ENCODE peak calls at places on chromosomes 2 and 18, in five cellular contexts. One of them, this sample, is unnamed.

GRCh38 chr18:36130039-36130831 is 536 bp downstream of the ELP2 start:
- DNase-seq in hepatocyte: no peak
- DNase-seq in SK-N-SH: peak; percentile 22
- DNase-seq in OCI-LY7: no peak
- DNase-seq in mesenchymal stem cell: no peak
- DNase-seq in this sample: no peak

GRCh38 chr18:56233595-56233994 is 404.8 kb downstream of the TXNL1 start:
- DNase-seq in hepatocyte: no peak
- DNase-seq in SK-N-SH: no peak
- DNase-seq in OCI-LY7: no peak
- DNase-seq in mesenchymal stem cell: peak; percentile 28
- DNase-seq in this sample: no peak

GRCh38 chr2:188582206-188582605 is 290.5 kb downstream of the GULP1 start:
- DNase-seq in hepatocyte: no peak
- DNase-seq in SK-N-SH: no peak
- DNase-seq in OCI-LY7: no peak
- DNase-seq in mesenchymal stem cell: no peak
- DNase-seq in this sample: no peak

GRCh38 chr2:149188291-149188690 is 142.1 kb upstream of the LYPD6 start:
- DNase-seq in hepatocyte: no peak
- DNase-seq in SK-N-SH: no peak
- DNase-seq in OCI-LY7: no peak
- DNase-seq in mesenchymal stem cell: no peak
- DNase-seq in this sample: no peak

GRCh38 chr2:180385601-180386201 is 378.6 kb upstream of the CWC22 start:
- DNase-seq in hepatocyte: peak; percentile 6
- DNase-seq in SK-N-SH: no peak
- DNase-seq in OCI-LY7: no peak
- DNase-seq in mesenchymal stem cell: peak; percentile 84
- DNase-seq in this sample: no peak

GRCh38 chr2:152037711-152038110 is 61.1 kb downstream of the CACNB4 start:
- DNase-seq in hepatocyte: peak; percentile 21
- DNase-seq in SK-N-SH: no peak
- DNase-seq in OCI-LY7: no peak
- DNase-seq in mesenchymal stem cell: no peak
- DNase-seq in this sample: no peak

GRCh38 chr18:23668731-23669130 is 6.0 kb upstream of the ANKRD29 start:
- DNase-seq in hepatocyte: no peak
- DNase-seq in SK-N-SH: no peak
- DNase-seq in OCI-LY7: no peak
- DNase-seq in mesenchymal stem cell: no peak
- DNase-seq in this sample: no peak

GRCh38 chr2:223930002-223930976 is 14.8 kb downstream of the WDFY1 start:
- DNase-seq in hepatocyte: peak; percentile 54
- DNase-seq in SK-N-SH: peak; percentile 34
- DNase-seq in OCI-LY7: no peak
- DNase-seq in mesenchymal stem cell: peak; percentile 62
- DNase-seq in this sample: peak; percentile 92

GRCh38 chr2:168913171-168913484 is 12.0 kb downstream of the G6PC2 start:
- DNase-seq in hepatocyte: no peak
- DNase-seq in SK-N-SH: peak; percentile 71
- DNase-seq in OCI-LY7: no peak
- DNase-seq in mesenchymal stem cell: no peak
- DNase-seq in this sample: no peak

GRCh38 chr18:57895182-57895581 is 92.1 kb upstream of the ATP8B1 start:
- DNase-seq in hepatocyte: no peak
- DNase-seq in SK-N-SH: no peak
- DNase-seq in OCI-LY7: no peak
- DNase-seq in mesenchymal stem cell: no peak
- DNase-seq in this sample: no peak

GRCh38 chr2:127932199-127932877 is 46.6 kb upstream of the AMMECR1L start:
- DNase-seq in hepatocyte: peak; percentile 19
- DNase-seq in SK-N-SH: no peak
- DNase-seq in OCI-LY7: no peak
- DNase-seq in mesenchymal stem cell: peak; percentile 73
- DNase-seq in this sample: peak; percentile 51

GRCh38 chr18:74589021-74589420 is 8.6 kb upstream of the ZNF407 start:
- DNase-seq in hepatocyte: no peak
- DNase-seq in SK-N-SH: no peak
- DNase-seq in OCI-LY7: no peak
- DNase-seq in mesenchymal stem cell: peak; percentile 15
- DNase-seq in this sample: no peak

GRCh38 chr2:21020031-21020667 is 23.7 kb downstream of the APOB start:
- DNase-seq in hepatocyte: no peak
- DNase-seq in SK-N-SH: no peak
- DNase-seq in OCI-LY7: no peak
- DNase-seq in mesenchymal stem cell: no peak
- DNase-seq in this sample: no peak

GRCh38 chr2:72755647-72756423 is 70.0 kb downstream of the EXOC6B start:
- DNase-seq in hepatocyte: peak; percentile 30
- DNase-seq in SK-N-SH: no peak
- DNase-seq in OCI-LY7: no peak
- DNase-seq in mesenchymal stem cell: no peak
- DNase-seq in this sample: peak; percentile 74

GRCh38 chr2:33314541-33314940 is 161.9 kb upstream of the RASGRP3 start:
- DNase-seq in hepatocyte: no peak
- DNase-seq in SK-N-SH: no peak
- DNase-seq in OCI-LY7: no peak
- DNase-seq in mesenchymal stem cell: no peak
- DNase-seq in this sample: no peak

GRCh38 chr2:126946323-126947089 is 47.8 kb downstream of the TEX51 start:
- DNase-seq in hepatocyte: no peak
- DNase-seq in SK-N-SH: peak; percentile 84
- DNase-seq in OCI-LY7: no peak
- DNase-seq in mesenchymal stem cell: no peak
- DNase-seq in this sample: no peak

GRCh38 chr2:69222984-69223658 is 163.9 kb downstream of the GFPT1 start:
- DNase-seq in hepatocyte: no peak
- DNase-seq in SK-N-SH: no peak
- DNase-seq in OCI-LY7: no peak
- DNase-seq in mesenchymal stem cell: peak; percentile 81
- DNase-seq in this sample: no peak

GRCh38 chr2:239297142-239298125 is 103.4 kb downstream of the HDAC4 start:
- DNase-seq in hepatocyte: no peak
- DNase-seq in SK-N-SH: no peak
- DNase-seq in OCI-LY7: no peak
- DNase-seq in mesenchymal stem cell: no peak
- DNase-seq in this sample: no peak

GRCh38 chr2:237667891-237668290 is 40.5 kb downstream of the LRRFIP1 start:
- DNase-seq in hepatocyte: no peak
- DNase-seq in SK-N-SH: no peak
- DNase-seq in OCI-LY7: no peak
- DNase-seq in mesenchymal stem cell: no peak
- DNase-seq in this sample: no peak
- H2AFZ ChIP-seq in hepatocyte: no peak overlapping the region
- H2AFZ ChIP-seq in SK-N-SH: no peak overlapping the region
- H2AFZ ChIP-seq in OCI-LY7: peak overlapping the region; percentile 1
- H2AFZ ChIP-seq in mesenchymal stem cell: no peak overlapping the region
- H2AFZ ChIP-seq in this sample: no peak overlapping the region

GRCh38 chr2:232506713-232507112 is 13.5 kb upstream of the PRSS56 start:
- DNase-seq in hepatocyte: no peak
- DNase-seq in SK-N-SH: peak; percentile 70
- DNase-seq in OCI-LY7: no peak
- DNase-seq in mesenchymal stem cell: no peak
- DNase-seq in this sample: no peak
- H2AFZ ChIP-seq in hepatocyte: no peak overlapping the region
- H2AFZ ChIP-seq in SK-N-SH: no peak overlapping the region
- H2AFZ ChIP-seq in OCI-LY7: no peak overlapping the region
- H2AFZ ChIP-seq in mesenchymal stem cell: no peak overlapping the region
- H2AFZ ChIP-seq in this sample: no peak overlapping the region

GRCh38 chr18:34592961-34593382 is 117.1 kb upstream of the DTNA start:
- DNase-seq in hepatocyte: peak; percentile 64
- DNase-seq in SK-N-SH: no peak
- DNase-seq in OCI-LY7: no peak
- DNase-seq in mesenchymal stem cell: peak; percentile 75
- DNase-seq in this sample: no peak

GRCh38 chr18:34590503-34590902 is 119.6 kb upstream of the DTNA start:
- DNase-seq in hepatocyte: no peak
- DNase-seq in SK-N-SH: no peak
- DNase-seq in OCI-LY7: no peak
- DNase-seq in mesenchymal stem cell: no peak
- DNase-seq in this sample: no peak

GRCh38 chr18:34595673-34596072 is 114.4 kb upstream of the DTNA start:
- DNase-seq in hepatocyte: peak; percentile 38
- DNase-seq in SK-N-SH: no peak
- DNase-seq in OCI-LY7: no peak
- DNase-seq in mesenchymal stem cell: peak; percentile 30
- DNase-seq in this sample: no peak

GRCh38 chr18:34594243-34594642 is 115.9 kb upstream of the DTNA start:
- DNase-seq in hepatocyte: no peak
- DNase-seq in SK-N-SH: no peak
- DNase-seq in OCI-LY7: no peak
- DNase-seq in mesenchymal stem cell: no peak
- DNase-seq in this sample: no peak

GRCh38 chr18:34591920-34592444 is 118.1 kb upstream of the DTNA start:
- DNase-seq in hepatocyte: no peak
- DNase-seq in SK-N-SH: no peak
- DNase-seq in OCI-LY7: no peak
- DNase-seq in mesenchymal stem cell: no peak
- DNase-seq in this sample: no peak
- H2AFZ ChIP-seq in hepatocyte: no peak overlapping the region
- H2AFZ ChIP-seq in SK-N-SH: no peak overlapping the region
- H2AFZ ChIP-seq in OCI-LY7: no peak overlapping the region
- H2AFZ ChIP-seq in mesenchymal stem cell: no peak overlapping the region
- H2AFZ ChIP-seq in this sample: no peak overlapping the region

GRCh38 chr2:86593266-86593665 is 30.0 kb upstream of the CHMP3 start:
- DNase-seq in hepatocyte: no peak
- DNase-seq in SK-N-SH: no peak
- DNase-seq in OCI-LY7: no peak
- DNase-seq in mesenchymal stem cell: no peak
- DNase-seq in this sample: no peak

GRCh38 chr2:86603892-86604291 is 19.8 kb downstream of the RNF103 start:
- DNase-seq in hepatocyte: no peak
- DNase-seq in SK-N-SH: no peak
- DNase-seq in OCI-LY7: no peak
- DNase-seq in mesenchymal stem cell: no peak
- DNase-seq in this sample: no peak

GRCh38 chr2:86596118-86596517 is 27.5 kb downstream of the RNF103 start:
- DNase-seq in hepatocyte: no peak
- DNase-seq in SK-N-SH: no peak
- DNase-seq in OCI-LY7: no peak
- DNase-seq in mesenchymal stem cell: no peak
- DNase-seq in this sample: no peak

GRCh38 chr2:86598966-86599365 is 24.7 kb downstream of the RNF103 start:
- DNase-seq in hepatocyte: no peak
- DNase-seq in SK-N-SH: no peak
- DNase-seq in OCI-LY7: no peak
- DNase-seq in mesenchymal stem cell: no peak
- DNase-seq in this sample: no peak
- H2AFZ ChIP-seq in hepatocyte: no peak overlapping the region
- H2AFZ ChIP-seq in SK-N-SH: no peak overlapping the region
- H2AFZ ChIP-seq in OCI-LY7: no peak overlapping the region
- H2AFZ ChIP-seq in mesenchymal stem cell: no peak overlapping the region
- H2AFZ ChIP-seq in this sample: no peak overlapping the region

GRCh38 chr2:30823452-30823851 is 16.2 kb upstream of the CAPN13 start:
- DNase-seq in hepatocyte: no peak
- DNase-seq in SK-N-SH: peak; percentile 38
- DNase-seq in OCI-LY7: no peak
- DNase-seq in mesenchymal stem cell: no peak
- DNase-seq in this sample: no peak
- H2AFZ ChIP-seq in hepatocyte: no peak overlapping the region
- H2AFZ ChIP-seq in SK-N-SH: no peak overlapping the region
- H2AFZ ChIP-seq in OCI-LY7: no peak overlapping the region
- H2AFZ ChIP-seq in mesenchymal stem cell: no peak overlapping the region
- H2AFZ ChIP-seq in this sample: no peak overlapping the region

GRCh38 chr2:191263050-191263449 is 17.8 kb downstream of the MYO1B start:
- DNase-seq in hepatocyte: no peak
- DNase-seq in SK-N-SH: peak; percentile 17
- DNase-seq in OCI-LY7: no peak
- DNase-seq in mesenchymal stem cell: peak; percentile 17
- DNase-seq in this sample: no peak
- H2AFZ ChIP-seq in hepatocyte: no peak overlapping the region
- H2AFZ ChIP-seq in SK-N-SH: no peak overlapping the region
- H2AFZ ChIP-seq in OCI-LY7: no peak overlapping the region
- H2AFZ ChIP-seq in mesenchymal stem cell: no peak overlapping the region
- H2AFZ ChIP-seq in this sample: no peak overlapping the region

DNA sequence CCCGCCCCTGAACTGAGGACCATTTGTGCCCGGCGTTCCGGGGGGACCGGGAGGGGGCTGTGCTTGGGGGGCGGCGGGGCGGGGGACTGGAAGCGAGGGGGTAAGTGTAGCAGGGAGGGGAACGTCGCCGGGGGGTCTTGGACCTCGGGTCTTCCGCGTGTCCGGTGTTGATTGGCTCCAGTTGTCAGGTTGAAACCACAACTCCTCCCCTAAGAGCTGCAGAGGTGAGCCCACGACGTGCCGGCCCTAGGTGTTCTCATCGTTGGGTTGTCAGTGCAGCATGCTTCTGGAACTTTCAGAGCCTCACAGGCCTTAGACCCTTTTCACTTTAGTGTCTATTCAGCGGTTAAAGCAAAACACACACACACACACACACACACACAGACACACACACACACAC is 6.6 kb upstream of the DLX2 start:
- DNase-seq in hepatocyte: no peak
- DNase-seq in SK-N-SH: no peak
- DNase-seq in OCI-LY7: no peak
- DNase-seq in mesenchymal stem cell: no peak
- DNase-seq in this sample: no peak
- H2AFZ ChIP-seq in hepatocyte: no peak overlapping the region
- H2AFZ ChIP-seq in SK-N-SH: no peak overlapping the region
- H2AFZ ChIP-seq in OCI-LY7: no peak overlapping the region
- H2AFZ ChIP-seq in mesenchymal stem cell: no peak overlapping the region
- H2AFZ ChIP-seq in this sample: no peak overlapping the region

DNA sequence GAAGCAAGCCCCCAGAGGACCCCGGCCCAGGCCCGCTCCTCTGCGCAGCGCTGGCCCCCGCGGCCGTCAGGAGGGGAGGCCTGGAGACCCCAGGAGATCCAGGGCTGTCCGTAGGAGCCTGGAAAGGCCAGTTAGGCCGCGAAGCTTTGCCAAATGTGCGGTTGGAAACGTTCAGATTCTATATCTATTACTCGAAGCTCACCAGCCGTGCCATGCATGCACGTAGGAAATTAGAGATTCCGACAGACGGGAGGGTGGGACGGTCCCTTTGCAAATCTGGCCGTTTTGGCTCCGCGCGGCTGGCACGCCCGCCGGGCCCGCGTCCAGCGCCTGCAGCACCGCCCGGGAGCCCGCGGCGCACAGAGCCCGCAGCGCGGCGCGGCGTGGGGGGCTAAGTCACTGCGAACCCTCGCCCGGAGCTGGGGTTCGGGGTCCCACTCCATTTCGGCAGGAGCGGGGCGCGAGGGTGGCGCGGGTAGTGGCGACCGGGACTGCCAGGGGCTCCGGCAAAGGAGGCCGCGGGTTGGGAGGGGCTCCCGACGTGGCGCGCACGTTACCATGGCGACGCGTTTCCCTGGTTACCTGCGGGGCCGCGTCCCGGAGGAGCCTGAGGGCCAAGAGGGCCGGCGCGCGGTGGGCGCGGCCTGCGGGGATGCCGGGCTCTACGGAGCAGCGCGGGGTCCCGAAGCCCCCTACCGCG is 488.6 kb upstream of the SMIM21 start:
- DNase-seq in hepatocyte: peak; percentile 72
- DNase-seq in SK-N-SH: peak; percentile 94
- DNase-seq in OCI-LY7: no peak
- DNase-seq in mesenchymal stem cell: no peak
- DNase-seq in this sample: no peak
- H2AFZ ChIP-seq in hepatocyte: peak overlapping the region; percentile 86
- H2AFZ ChIP-seq in SK-N-SH: no peak overlapping the region
- H2AFZ ChIP-seq in OCI-LY7: no peak overlapping the region
- H2AFZ ChIP-seq in mesenchymal stem cell: no peak overlapping the region
- H2AFZ ChIP-seq in this sample: peak overlapping the region; percentile 70